ENCODE peak calls at places on chromosomes 1 and 21, in ten cellular contexts. One of them, this sample, is unnamed.

GRCh38 chr1:19385869-19386591 is 73.9 kb downstream of the SLC66A1 start:
- DNase-seq in activated CD4-positive, CD25-positive, alpha-beta regulatory T cell: no peak
- DNase-seq in left ventricle myocardium inferior: peak
- DNase-seq in posterior cingulate gyrus: no peak
- DNase-seq in GM20000: no peak
- DNase-seq in stimulated activated CD4-positive, alpha-beta T cell treated with anti-CD3 and anti-CD28 coated beads, Interleukin-1b, Interleukin-23, amount 100 ng/mL, for 4 hours: no peak
- DNase-seq in dermis microvascular lymphatic vessel endothelial cell: peak
- DNase-seq in CD8-positive, alpha-beta T cell: no peak
- DNase-seq in WTC11: no peak
- DNase-seq in T-helper 2 cell: no peak
- DNase-seq in this sample: no peak

GRCh38 chr1:87814573-87814972 is 485.9 kb downstream of the LMO4 start:
- DNase-seq in T-helper 2 cell: no peak
- DNase-seq in stimulated activated CD4-positive, alpha-beta T cell treated with anti-CD3 and anti-CD28 coated beads, Interleukin-1b, Interleukin-23, amount 100 ng/mL, for 4 hours: no peak
- DNase-seq in WTC11: no peak
- DNase-seq in CD8-positive, alpha-beta T cell: no peak
- DNase-seq in activated CD4-positive, CD25-positive, alpha-beta regulatory T cell: no peak
- DNase-seq in left ventricle myocardium inferior: no peak
- DNase-seq in posterior cingulate gyrus: no peak
- DNase-seq in GM20000: no peak
- DNase-seq in dermis microvascular lymphatic vessel endothelial cell: no peak
- DNase-seq in this sample: no peak

GRCh38 chr1:98702976-98703375 is 41.5 kb downstream of the SNX7 start:
- DNase-seq in CD8-positive, alpha-beta T cell: no peak
- DNase-seq in activated CD4-positive, CD25-positive, alpha-beta regulatory T cell: no peak
- DNase-seq in dermis microvascular lymphatic vessel endothelial cell: no peak
- DNase-seq in stimulated activated CD4-positive, alpha-beta T cell treated with anti-CD3 and anti-CD28 coated beads, Interleukin-1b, Interleukin-23, amount 100 ng/mL, for 4 hours: no peak
- DNase-seq in T-helper 2 cell: no peak
- DNase-seq in posterior cingulate gyrus: no peak
- DNase-seq in left ventricle myocardium inferior: no peak
- DNase-seq in GM20000: no peak
- DNase-seq in WTC11: no peak
- DNase-seq in this sample: no peak

GRCh38 chr21:41877901-41878830 is 978 bp downstream of the PRDM15 start:
- DNase-seq in T-helper 2 cell: peak
- DNase-seq in GM20000: peak
- DNase-seq in stimulated activated CD4-positive, alpha-beta T cell treated with anti-CD3 and anti-CD28 coated beads, Interleukin-1b, Interleukin-23, amount 100 ng/mL, for 4 hours: peak
- DNase-seq in posterior cingulate gyrus: no peak
- DNase-seq in dermis microvascular lymphatic vessel endothelial cell: peak
- DNase-seq in activated CD4-positive, CD25-positive, alpha-beta regulatory T cell: peak
- DNase-seq in CD8-positive, alpha-beta T cell: no peak
- DNase-seq in WTC11: peak
- DNase-seq in left ventricle myocardium inferior: no peak
- DNase-seq in this sample: no peak

GRCh38 chr1:62912028-62912638 is 128.2 kb downstream of the ATG4C start:
- DNase-seq in WTC11: no peak
- DNase-seq in activated CD4-positive, CD25-positive, alpha-beta regulatory T cell: no peak
- DNase-seq in left ventricle myocardium inferior: no peak
- DNase-seq in dermis microvascular lymphatic vessel endothelial cell: peak
- DNase-seq in stimulated activated CD4-positive, alpha-beta T cell treated with anti-CD3 and anti-CD28 coated beads, Interleukin-1b, Interleukin-23, amount 100 ng/mL, for 4 hours: no peak
- DNase-seq in T-helper 2 cell: peak
- DNase-seq in posterior cingulate gyrus: no peak
- DNase-seq in CD8-positive, alpha-beta T cell: no peak
- DNase-seq in GM20000: peak
- DNase-seq in this sample: no peak

GRCh38 chr1:156492591-156493080 is 7.9 kb downstream of the MEF2D start:
- DNase-seq in CD8-positive, alpha-beta T cell: no peak
- DNase-seq in posterior cingulate gyrus: no peak
- DNase-seq in stimulated activated CD4-positive, alpha-beta T cell treated with anti-CD3 and anti-CD28 coated beads, Interleukin-1b, Interleukin-23, amount 100 ng/mL, for 4 hours: no peak
- DNase-seq in WTC11: no peak
- DNase-seq in dermis microvascular lymphatic vessel endothelial cell: peak
- DNase-seq in GM20000: no peak
- DNase-seq in left ventricle myocardium inferior: peak
- DNase-seq in T-helper 2 cell: no peak
- DNase-seq in activated CD4-positive, CD25-positive, alpha-beta regulatory T cell: no peak
- DNase-seq in this sample: no peak

GRCh38 chr1:228350179-228350742 is 56.4 kb downstream of the TRIM11 start:
- DNase-seq in left ventricle myocardium inferior: no peak
- DNase-seq in T-helper 2 cell: no peak
- DNase-seq in activated CD4-positive, CD25-positive, alpha-beta regulatory T cell: no peak
- DNase-seq in stimulated activated CD4-positive, alpha-beta T cell treated with anti-CD3 and anti-CD28 coated beads, Interleukin-1b, Interleukin-23, amount 100 ng/mL, for 4 hours: no peak
- DNase-seq in dermis microvascular lymphatic vessel endothelial cell: no peak
- DNase-seq in posterior cingulate gyrus: no peak
- DNase-seq in GM20000: no peak
- DNase-seq in WTC11: no peak
- DNase-seq in CD8-positive, alpha-beta T cell: no peak
- DNase-seq in this sample: no peak

GRCh38 chr1:44636711-44637589 is 37.3 kb downstream of the TMEM53 start:
- DNase-seq in posterior cingulate gyrus: no peak
- DNase-seq in activated CD4-positive, CD25-positive, alpha-beta regulatory T cell: no peak
- DNase-seq in CD8-positive, alpha-beta T cell: no peak
- DNase-seq in T-helper 2 cell: no peak
- DNase-seq in WTC11: no peak
- DNase-seq in GM20000: no peak
- DNase-seq in dermis microvascular lymphatic vessel endothelial cell: no peak
- DNase-seq in stimulated activated CD4-positive, alpha-beta T cell treated with anti-CD3 and anti-CD28 coated beads, Interleukin-1b, Interleukin-23, amount 100 ng/mL, for 4 hours: no peak
- DNase-seq in left ventricle myocardium inferior: no peak
- DNase-seq in this sample: no peak

GRCh38 chr1:164921493-164921892 is 362.5 kb downstream of the PBX1 start:
- DNase-seq in GM20000: no peak
- DNase-seq in activated CD4-positive, CD25-positive, alpha-beta regulatory T cell: no peak
- DNase-seq in CD8-positive, alpha-beta T cell: no peak
- DNase-seq in left ventricle myocardium inferior: no peak
- DNase-seq in posterior cingulate gyrus: no peak
- DNase-seq in WTC11: no peak
- DNase-seq in dermis microvascular lymphatic vessel endothelial cell: no peak
- DNase-seq in T-helper 2 cell: no peak
- DNase-seq in stimulated activated CD4-positive, alpha-beta T cell treated with anti-CD3 and anti-CD28 coated beads, Interleukin-1b, Interleukin-23, amount 100 ng/mL, for 4 hours: no peak
- DNase-seq in this sample: no peak

GRCh38 chr1:162976628-162977027 is 92.5 kb upstream of the RGS4 start:
- DNase-seq in activated CD4-positive, CD25-positive, alpha-beta regulatory T cell: no peak
- DNase-seq in T-helper 2 cell: no peak
- DNase-seq in posterior cingulate gyrus: no peak
- DNase-seq in GM20000: no peak
- DNase-seq in stimulated activated CD4-positive, alpha-beta T cell treated with anti-CD3 and anti-CD28 coated beads, Interleukin-1b, Interleukin-23, amount 100 ng/mL, for 4 hours: no peak
- DNase-seq in dermis microvascular lymphatic vessel endothelial cell: no peak
- DNase-seq in WTC11: no peak
- DNase-seq in CD8-positive, alpha-beta T cell: no peak
- DNase-seq in left ventricle myocardium inferior: no peak
- DNase-seq in this sample: no peak

GRCh38 chr21:27108228-27108627 is 141.3 kb upstream of the ADAMTS5 start:
- DNase-seq in CD8-positive, alpha-beta T cell: no peak
- DNase-seq in activated CD4-positive, CD25-positive, alpha-beta regulatory T cell: no peak
- DNase-seq in WTC11: no peak
- DNase-seq in left ventricle myocardium inferior: no peak
- DNase-seq in T-helper 2 cell: no peak
- DNase-seq in stimulated activated CD4-positive, alpha-beta T cell treated with anti-CD3 and anti-CD28 coated beads, Interleukin-1b, Interleukin-23, amount 100 ng/mL, for 4 hours: no peak
- DNase-seq in posterior cingulate gyrus: no peak
- DNase-seq in GM20000: no peak
- DNase-seq in dermis microvascular lymphatic vessel endothelial cell: no peak
- DNase-seq in this sample: no peak

GRCh38 chr1:211522804-211523203 is 30.8 kb upstream of the RD3 start:
- DNase-seq in activated CD4-positive, CD25-positive, alpha-beta regulatory T cell: no peak
- DNase-seq in GM20000: no peak
- DNase-seq in T-helper 2 cell: no peak
- DNase-seq in WTC11: no peak
- DNase-seq in CD8-positive, alpha-beta T cell: no peak
- DNase-seq in dermis microvascular lymphatic vessel endothelial cell: no peak
- DNase-seq in posterior cingulate gyrus: no peak
- DNase-seq in stimulated activated CD4-positive, alpha-beta T cell treated with anti-CD3 and anti-CD28 coated beads, Interleukin-1b, Interleukin-23, amount 100 ng/mL, for 4 hours: no peak
- DNase-seq in left ventricle myocardium inferior: no peak
- DNase-seq in this sample: no peak

GRCh38 chr21:25859264-25859931 is 124.6 kb downstream of the GABPA start:
- DNase-seq in WTC11: no peak
- DNase-seq in CD8-positive, alpha-beta T cell: no peak
- DNase-seq in stimulated activated CD4-positive, alpha-beta T cell treated with anti-CD3 and anti-CD28 coated beads, Interleukin-1b, Interleukin-23, amount 100 ng/mL, for 4 hours: no peak
- DNase-seq in activated CD4-positive, CD25-positive, alpha-beta regulatory T cell: no peak
- DNase-seq in left ventricle myocardium inferior: no peak
- DNase-seq in GM20000: no peak
- DNase-seq in T-helper 2 cell: no peak
- DNase-seq in posterior cingulate gyrus: no peak
- DNase-seq in dermis microvascular lymphatic vessel endothelial cell: no peak
- DNase-seq in this sample: no peak

GRCh38 chr1:87968259-87968955 is 639.7 kb downstream of the LMO4 start:
- DNase-seq in WTC11: peak
- DNase-seq in GM20000: no peak
- DNase-seq in posterior cingulate gyrus: no peak
- DNase-seq in T-helper 2 cell: no peak
- DNase-seq in CD8-positive, alpha-beta T cell: no peak
- DNase-seq in activated CD4-positive, CD25-positive, alpha-beta regulatory T cell: no peak
- DNase-seq in left ventricle myocardium inferior: peak
- DNase-seq in stimulated activated CD4-positive, alpha-beta T cell treated with anti-CD3 and anti-CD28 coated beads, Interleukin-1b, Interleukin-23, amount 100 ng/mL, for 4 hours: no peak
- DNase-seq in dermis microvascular lymphatic vessel endothelial cell: no peak
- DNase-seq in this sample: peak

GRCh38 chr1:110356379-110356778 is 17.2 kb downstream of the RBM15 start:
- DNase-seq in WTC11: no peak
- DNase-seq in posterior cingulate gyrus: no peak
- DNase-seq in dermis microvascular lymphatic vessel endothelial cell: no peak
- DNase-seq in left ventricle myocardium inferior: no peak
- DNase-seq in stimulated activated CD4-positive, alpha-beta T cell treated with anti-CD3 and anti-CD28 coated beads, Interleukin-1b, Interleukin-23, amount 100 ng/mL, for 4 hours: no peak
- DNase-seq in T-helper 2 cell: no peak
- DNase-seq in activated CD4-positive, CD25-positive, alpha-beta regulatory T cell: no peak
- DNase-seq in GM20000: no peak
- DNase-seq in CD8-positive, alpha-beta T cell: no peak
- DNase-seq in this sample: no peak

GRCh38 chr1:30679976-30680305 is 43.4 kb downstream of the MATN1 start:
- DNase-seq in GM20000: no peak
- DNase-seq in WTC11: no peak
- DNase-seq in posterior cingulate gyrus: no peak
- DNase-seq in dermis microvascular lymphatic vessel endothelial cell: no peak
- DNase-seq in activated CD4-positive, CD25-positive, alpha-beta regulatory T cell: no peak
- DNase-seq in stimulated activated CD4-positive, alpha-beta T cell treated with anti-CD3 and anti-CD28 coated beads, Interleukin-1b, Interleukin-23, amount 100 ng/mL, for 4 hours: no peak
- DNase-seq in T-helper 2 cell: no peak
- DNase-seq in left ventricle myocardium inferior: no peak
- DNase-seq in CD8-positive, alpha-beta T cell: no peak
- DNase-seq in this sample: no peak

GRCh38 chr1:99621340-99621901 is 24.5 kb upstream of the PALMD start:
- DNase-seq in activated CD4-positive, CD25-positive, alpha-beta regulatory T cell: no peak
- DNase-seq in posterior cingulate gyrus: no peak
- DNase-seq in dermis microvascular lymphatic vessel endothelial cell: no peak
- DNase-seq in stimulated activated CD4-positive, alpha-beta T cell treated with anti-CD3 and anti-CD28 coated beads, Interleukin-1b, Interleukin-23, amount 100 ng/mL, for 4 hours: no peak
- DNase-seq in WTC11: no peak
- DNase-seq in left ventricle myocardium inferior: no peak
- DNase-seq in T-helper 2 cell: no peak
- DNase-seq in CD8-positive, alpha-beta T cell: no peak
- DNase-seq in GM20000: no peak
- DNase-seq in this sample: no peak

GRCh38 chr1:28926629-28927441 is 12.5 kb downstream of the EPB41 start:
- DNase-seq in dermis microvascular lymphatic vessel endothelial cell: peak
- DNase-seq in activated CD4-positive, CD25-positive, alpha-beta regulatory T cell: no peak
- DNase-seq in posterior cingulate gyrus: no peak
- DNase-seq in T-helper 2 cell: peak
- DNase-seq in left ventricle myocardium inferior: no peak
- DNase-seq in WTC11: no peak
- DNase-seq in stimulated activated CD4-positive, alpha-beta T cell treated with anti-CD3 and anti-CD28 coated beads, Interleukin-1b, Interleukin-23, amount 100 ng/mL, for 4 hours: peak
- DNase-seq in CD8-positive, alpha-beta T cell: peak
- DNase-seq in GM20000: peak
- DNase-seq in this sample: no peak

GRCh38 chr1:166952002-166952746 is 23.2 kb downstream of the ILDR2 start:
- DNase-seq in GM20000: no peak
- DNase-seq in posterior cingulate gyrus: no peak
- DNase-seq in activated CD4-positive, CD25-positive, alpha-beta regulatory T cell: no peak
- DNase-seq in CD8-positive, alpha-beta T cell: no peak
- DNase-seq in left ventricle myocardium inferior: peak
- DNase-seq in WTC11: no peak
- DNase-seq in stimulated activated CD4-positive, alpha-beta T cell treated with anti-CD3 and anti-CD28 coated beads, Interleukin-1b, Interleukin-23, amount 100 ng/mL, for 4 hours: no peak
- DNase-seq in T-helper 2 cell: peak
- DNase-seq in dermis microvascular lymphatic vessel endothelial cell: no peak
- DNase-seq in this sample: no peak

GRCh38 chr1:69201716-69202115 is 366.0 kb upstream of the LRRC7 start:
- DNase-seq in WTC11: no peak
- DNase-seq in GM20000: no peak
- DNase-seq in posterior cingulate gyrus: no peak
- DNase-seq in left ventricle myocardium inferior: no peak
- DNase-seq in CD8-positive, alpha-beta T cell: no peak
- DNase-seq in T-helper 2 cell: no peak
- DNase-seq in stimulated activated CD4-positive, alpha-beta T cell treated with anti-CD3 and anti-CD28 coated beads, Interleukin-1b, Interleukin-23, amount 100 ng/mL, for 4 hours: no peak
- DNase-seq in activated CD4-positive, CD25-positive, alpha-beta regulatory T cell: no peak
- DNase-seq in dermis microvascular lymphatic vessel endothelial cell: no peak
- DNase-seq in this sample: no peak

GRCh38 chr1:213231795-213232231 is 180.8 kb downstream of the RPS6KC1 start:
- DNase-seq in GM20000: no peak
- DNase-seq in activated CD4-positive, CD25-positive, alpha-beta regulatory T cell: no peak
- DNase-seq in CD8-positive, alpha-beta T cell: no peak
- DNase-seq in posterior cingulate gyrus: no peak
- DNase-seq in WTC11: peak
- DNase-seq in dermis microvascular lymphatic vessel endothelial cell: no peak
- DNase-seq in stimulated activated CD4-positive, alpha-beta T cell treated with anti-CD3 and anti-CD28 coated beads, Interleukin-1b, Interleukin-23, amount 100 ng/mL, for 4 hours: no peak
- DNase-seq in T-helper 2 cell: no peak
- DNase-seq in left ventricle myocardium inferior: no peak
- DNase-seq in this sample: peak

GRCh38 chr1:95169544-95169943 is 52.4 kb downstream of the TLCD4 start:
- DNase-seq in left ventricle myocardium inferior: no peak
- DNase-seq in WTC11: no peak
- DNase-seq in T-helper 2 cell: no peak
- DNase-seq in stimulated activated CD4-positive, alpha-beta T cell treated with anti-CD3 and anti-CD28 coated beads, Interleukin-1b, Interleukin-23, amount 100 ng/mL, for 4 hours: no peak
- DNase-seq in activated CD4-positive, CD25-positive, alpha-beta regulatory T cell: no peak
- DNase-seq in GM20000: no peak
- DNase-seq in posterior cingulate gyrus: no peak
- DNase-seq in dermis microvascular lymphatic vessel endothelial cell: no peak
- DNase-seq in CD8-positive, alpha-beta T cell: no peak
- DNase-seq in this sample: no peak

This sample was measured in ecto neural progenitor cell.